ENCODE peak calls at places on chromosomes 1 and 21, in seven cellular contexts. L is stimulated activated CD4-positive, alpha-beta T cell treated with anti-CD3 and anti-CD28 coated beads, Interleukin-1b, Interleukin-23, amount 100 ng/mL, for 4 hours; R is GM04503; Z is osteocyte; B is SK-N-DZ; I is NCI-H2081; K is globus pallidus. A is an unnamed sample.

GRCh38 chr1:39149509-39149908 is 55.0 kb upstream of the MACF1 start:
- DNase-seq in L (no peak), R (no peak), Z (no peak), B (no peak), I (no peak), K (no peak), A (no peak)

GRCh38 chr21:38140192-38140905 is 116.4 kb upstream of the KCNJ15 start:
- DNase-seq in L (no peak), R (no peak), Z (no peak), B (peak; percentile 79), I (no peak), K (peak; percentile 26), A (no peak)

GRCh38 chr21:45187646-45188045 is 100.0 kb downstream of the POFUT2 start:
- DNase-seq in L (no peak), R (no peak), Z (no peak), B (no peak), I (no peak), K (no peak), A (no peak)

GRCh38 chr1:3235496-3235895 is 166.5 kb downstream of the PRDM16 start:
- DNase-seq in L (no peak), R (no peak), Z (no peak), B (no peak), I (no peak), K (no peak), A (no peak)

GRCh38 chr1:58813801-58814200 is 30.0 kb upstream of the JUN start:
- DNase-seq in L (no peak), R (no peak), Z (no peak), B (no peak), I (no peak), K (no peak), A (no peak)

GRCh38 chr1:199265319-199265718 is 626.5 kb downstream of the PTPRC start:
- DNase-seq in L (no peak), R (no peak), Z (no peak), B (no peak), I (no peak), K (no peak), A (no peak)

GRCh38 chr1:84959294-84959693 is 37.6 kb downstream of the MCOLN2 start:
- DNase-seq in L (peak; percentile 8), R (no peak), Z (no peak), B (no peak), I (no peak), K (no peak), A (no peak)

GRCh38 chr1:25765910-25766645 is 33.9 kb upstream of the SELENON start:
- DNase-seq in L (no peak), R (no peak), Z (no peak), B (no peak), I (peak; percentile 64), K (no peak), A (no peak)

GRCh38 chr1:50427818-50428779 is 4.9 kb upstream of the DMRTA2 start:
- DNase-seq in L (no peak), R (no peak), Z (no peak), B (no peak), I (no peak), K (no peak), A (peak; percentile 81)

A was measured in retina.